ENCODE peak calls at places on chromosomes 12 and 14, in five cellular contexts. G, Z, P, B and V are unnamed samples.
A peak's percentile ranks its signal among the peaks of the same experiment; 100 is the strongest.

GRCh38 chr12:19223018-19223417 is 93.5 kb downstream of the PLEKHA5 start:
- DNase-seq in G (no peak), Z (peak; percentile 43), P (no peak), B (no peak), V (no peak)

GRCh38 chr12:56150563-56150962 is 1.8 kb upstream of the MYL6B start:
- DNase-seq in G (peak; percentile 35), Z (peak; percentile 58), P (no peak), B (peak; percentile 53), V (no peak)

GRCh38 chr12:96907681-96908163 is 665 bp downstream of the NEDD1 start:
- DNase-seq in G (peak; percentile 51), Z (peak; percentile 30), P (peak; percentile 26), B (peak; percentile 24), V (peak; percentile 63)

GRCh38 chr12:61880186-61880585 is 380.0 kb upstream of the USP15 start:
- DNase-seq in G (no peak), Z (no peak), P (no peak), B (no peak), V (no peak)

GRCh38 chr12:107778383-107779015 is 4.0 kb downstream of the ASCL4 start:
- DNase-seq in G (no peak), Z (no peak), P (no peak), B (no peak), V (no peak)

GRCh38 chr12:24562761-24563392 is 386.0 kb downstream of the BCAT1 start:
- DNase-seq in G (peak; percentile 76), Z (peak; percentile 68), P (no peak), B (peak; percentile 38), V (peak; percentile 71)

GRCh38 chr14:68949236-68949965 is 29.7 kb downstream of the ACTN1 start:
- DNase-seq in G (no peak), Z (no peak), P (no peak), B (no peak), V (no peak)

GRCh38 chr12:63826002-63826585 is 18.4 kb upstream of the SRGAP1 start:
- DNase-seq in G (peak; percentile 68), Z (peak; percentile 76), P (no peak), B (peak; percentile 83), V (no peak)

GRCh38 chr12:68331500-68331868 is 678 bp downstream of the MDM1 start:
- DNase-seq in G (no peak), Z (no peak), P (no peak), B (no peak), V (no peak)

GRCh38 chr12:4267904-4268548 is 5.5 kb upstream of the CCND2 start:
- DNase-seq in G (no peak), Z (no peak), P (no peak), B (no peak), V (no peak)

GRCh38 chr12:112963227-112963861 is 15.0 kb upstream of the OAS2 start:
- DNase-seq in G (no peak), Z (no peak), P (no peak), B (no peak), V (no peak)

GRCh38 chr12:26124491-26125450 is at the start of gene BHLHE41:
- DNase-seq in G (peak; percentile 59), Z (no peak), P (peak; percentile 21), B (peak; percentile 49), V (peak; percentile 34)

GRCh38 chr14:68245146-68246073 is 425.8 kb downstream of the RAD51B start:
- DNase-seq in G (peak; percentile 59), Z (peak; percentile 87), P (no peak), B (peak; percentile 91), V (no peak)

GRCh38 chr14:68658029-68658509 is 134.8 kb downstream of the ZFP36L1 start:
- DNase-seq in G (no peak), Z (no peak), P (no peak), B (no peak), V (no peak)

GRCh38 chr12:9184276-9184675 is 23.9 kb downstream of the PZP start:
- DNase-seq in G (no peak), Z (no peak), P (no peak), B (no peak), V (no peak)

GRCh38 chr12:71439613-71440392 is at the start of gene LGR5:
- DNase-seq in G (peak; percentile 31), Z (no peak), P (no peak), B (peak; percentile 25), V (peak; percentile 73)

GRCh38 chr14:64817631-64818030 is 62.1 kb downstream of the SPTB start:
- DNase-seq in G (no peak), Z (no peak), P (no peak), B (no peak), V (peak; percentile 23)

GRCh38 chr14:85532981-85533820 is 3.3 kb downstream of the FLRT2 start:
- DNase-seq in G (peak; percentile 81), Z (peak; percentile 94), P (no peak), B (peak; percentile 92), V (peak; percentile 88)

GRCh38 chr12:120316798-120317257 is 10.8 kb downstream of the PLA2G1B start:
- DNase-seq in G (no peak), Z (peak; percentile 48), P (no peak), B (no peak), V (no peak)

GRCh38 chr12:28652239-28652638 is 462.0 kb downstream of the CCDC91 start:
- DNase-seq in G (no peak), Z (peak; percentile 67), P (no peak), B (peak; percentile 15), V (no peak)

GRCh38 chr14:34426313-34427295 is 35.4 kb downstream of the SPTSSA start:
- DNase-seq in G (no peak), Z (no peak), P (no peak), B (no peak), V (no peak)

GRCh38 chr12:92224685-92225331 is 79.2 kb upstream of the BTG1 start:
- DNase-seq in G (peak; percentile 58), Z (peak; percentile 92), P (no peak), B (peak; percentile 23), V (peak; percentile 57)

GRCh38 chr12:98544741-98545140 is 29.4 kb downstream of the TMPO start:
- DNase-seq in G (peak; percentile 12), Z (no peak), P (no peak), B (peak; percentile 26), V (no peak)

GRCh38 chr12:65854629-65855028 is 30.3 kb downstream of the HMGA2 start:
- DNase-seq in G (no peak), Z (peak; percentile 44), P (no peak), B (peak; percentile 24), V (no peak)

GRCh38 chr12:117404203-117404853 is 42.9 kb upstream of the NOS1 start:
- DNase-seq in G (no peak), Z (no peak), P (no peak), B (no peak), V (no peak)

GRCh38 chr14:78519863-78520262 is 349.7 kb downstream of the NRXN3 start:
- DNase-seq in G (peak; percentile 8), Z (peak; percentile 4), P (peak; percentile 16), B (peak; percentile 10), V (peak; percentile 4)

GRCh38 chr12:17975763-17976162 is 114.2 kb downstream of the RERGL start:
- DNase-seq in G (no peak), Z (no peak), P (no peak), B (no peak), V (no peak)

GRCh38 chr12:25903603-25904245 is 54.8 kb upstream of the RASSF8 start:
- DNase-seq in G (no peak), Z (peak; percentile 60), P (no peak), B (no peak), V (no peak)

GRCh38 chr12:13195848-13196301 is 651 bp upstream of the EMP1 start:
- DNase-seq in G (peak; percentile 61), Z (peak; percentile 65), P (no peak), B (no peak), V (no peak)

GRCh38 chr14:41899416-41899815 is 292.7 kb downstream of the LRFN5 start:
- DNase-seq in G (peak; percentile 35), Z (peak; percentile 11), P (no peak), B (peak; percentile 41), V (no peak)

GRCh38 chr12:85803231-85803630 is 33.0 kb downstream of the RASSF9 start:
- DNase-seq in G (no peak), Z (no peak), P (no peak), B (peak; percentile 23), V (no peak)

GRCh38 chr12:28568709-28569108 is 378.5 kb downstream of the CCDC91 start:
- DNase-seq in G (no peak), Z (peak; percentile 58), P (no peak), B (no peak), V (no peak)

GRCh38 chr14:64848239-64848638 is 31.5 kb downstream of the SPTB start:
- DNase-seq in G (no peak), Z (no peak), P (no peak), B (no peak), V (no peak)

GRCh38 chr14:57712101-57712500 is 153.8 kb downstream of the SLC35F4 start:
- DNase-seq in G (no peak), Z (no peak), P (no peak), B (no peak), V (no peak)

GRCh38 chr12:49264466-49264872 is 413 bp upstream of the TUBA1C start:
- DNase-seq in G (no peak), Z (no peak), P (peak; percentile 56), B (no peak), V (no peak)

GRCh38 chr12:538731-539539 is 79.2 kb downstream of the B4GALNT3 start:
- DNase-seq in G (peak; percentile 54), Z (peak; percentile 33), P (no peak), B (peak; percentile 59), V (no peak)

GRCh38 chr12:12319501-12320322 is 30.3 kb downstream of the MANSC1 start:
- DNase-seq in G (peak; percentile 29), Z (no peak), P (no peak), B (peak; percentile 29), V (peak; percentile 37)

GRCh38 chr14:95183532-95184412 is 26.4 kb upstream of the DICER1 start:
- DNase-seq in G (peak; percentile 17), Z (no peak), P (no peak), B (peak; percentile 67), V (no peak)

GRCh38 chr12:132471011-132471857 is 18.7 kb upstream of the FBRSL1 start:
- DNase-seq in G (no peak), Z (peak; percentile 47), P (no peak), B (no peak), V (no peak)

GRCh38 chr12:1810201-1810930 is 10.0 kb upstream of the LRTM2 start:
- DNase-seq in G (no peak), Z (peak; percentile 83), P (no peak), B (peak; percentile 54), V (no peak)